ENCODE peak calls at places on chromosome 4, in nine cellular contexts. B is AG09309; G is mesothelial cell of epicardium; N is endothelial cell; F is activated CD4-positive, alpha-beta memory T cell treated with anti-CD3 and anti-CD28 coated beads for 36 hours; T is activated naive CD4-positive, alpha-beta T cell treated with anti-CD3 and anti-CD28 coated beads, Interleukin-2, amount 50 U/mL, for 16 hours; R is MG63; D is AG04450; W is progenitor cell of endocrine pancreas. V is an unnamed sample.
A peak's percentile ranks its signal among the peaks of the same experiment; 100 is the strongest.

GRCh38 chr4:6377626-6378492 is 94.6 kb downstream of the PPP2R2C start:
- DNase-seq in B (no peak), G (no peak), N (no peak), F (no peak), T (no peak), R (no peak), D (no peak), W (no peak), V (peak; percentile 35)

GRCh38 chr4:161252520-161253141 is 911.2 kb downstream of the FSTL5 start:
- DNase-seq in B (no peak), G (no peak), N (no peak), F (no peak), T (no peak), R (no peak), D (no peak), W (no peak), V (no peak)

GRCh38 chr4:28369504-28369903 is 1508.9 kb downstream of the STIM2 start:
- DNase-seq in B (no peak), G (no peak), N (no peak), F (no peak), T (no peak), R (no peak), D (no peak), W (no peak), V (no peak)

GRCh38 chr4:56026596-56026995 is 77.9 kb downstream of the CEP135 start:
- DNase-seq in B (no peak), G (no peak), N (no peak), F (no peak), T (no peak), R (no peak), D (no peak), W (no peak), V (no peak)

GRCh38 chr4:136812100-136812880 is 720.0 kb downstream of the PCDH18 start:
- DNase-seq in B (no peak), G (no peak), N (no peak), F (no peak), T (no peak), R (no peak), D (no peak), W (no peak), V (peak; percentile 9)

GRCh38 chr4:123546123-123546654 is 149.6 kb downstream of the SPRY1 start:
- DNase-seq in B (no peak), G (no peak), N (no peak), F (no peak), T (no peak), R (no peak), D (no peak), W (no peak), V (no peak)

GRCh38 chr4:145279122-145279960 is 99.0 kb upstream of the OTUD4 start:
- DNase-seq in B (peak; percentile 70), G (no peak), N (no peak), F (no peak), T (no peak), R (peak; percentile 25), D (no peak), W (no peak), V (no peak)

GRCh38 chr4:8184061-8184460 is 15.0 kb upstream of the SH3TC1 start:
- DNase-seq in B (no peak), G (no peak), N (no peak), F (no peak), T (no peak), R (no peak), D (no peak), W (no peak), V (no peak)

GRCh38 chr4:1033840-1034551 is 22.6 kb downstream of the FGFRL1 start:
- DNase-seq in B (no peak), G (no peak), N (no peak), F (no peak), T (no peak), R (peak; percentile 96), D (no peak), W (no peak), V (peak; percentile 60)

V was measured in psoas muscle.